ENCODE peak calls at places on chromosomes 7 and 10, in ten cellular contexts. M is GM19239, X is NCI-H774, O is posterior cingulate gyrus, E is EL, T is C1 segment of cervical spinal cord, I is MCF 10A, W is adrenal gland, B is NCI-H2171 treated with DMSO at 0.1 percent for 48 hours, F is Ammon's horn. L is an unnamed sample.

GRCh38 chr10:99711129-99711719 is 20.7 kb downstream of the COX15 start:
- DNase-seq in M (peak; percentile 13), X (no peak), O (no peak), E (peak; percentile 73), T (no peak), I (peak; percentile 65), W (peak; percentile 54), B (peak; percentile 4), F (peak; percentile 63), L (no peak)

GRCh38 chr7:87935373-87935706 is 1.3 kb downstream of the ADAM22 start:
- DNase-seq in M (no peak), X (no peak), O (no peak), E (no peak), T (no peak), I (no peak), W (no peak), B (peak; percentile 41), F (peak; percentile 15), L (peak; percentile 9)

GRCh38 chr7:25565949-25566348 is 337.7 kb upstream of the NPVF start:
- DNase-seq in M (peak; percentile 9), X (peak; percentile 38), O (peak; percentile 55), E (peak; percentile 63), T (no peak), I (peak; percentile 71), W (peak; percentile 72), B (peak; percentile 75), F (peak; percentile 68), L (peak; percentile 75)

GRCh38 chr7:84654287-84654686 is 459.7 kb upstream of the SEMA3A start:
- DNase-seq in M (no peak), X (no peak), O (no peak), E (no peak), T (no peak), I (no peak), W (no peak), B (peak; percentile 81), F (no peak), L (no peak)

GRCh38 chr10:14487511-14487909 is 156.8 kb upstream of the FRMD4A start:
- DNase-seq in M (no peak), X (peak; percentile 22), O (no peak), E (no peak), T (no peak), I (no peak), W (no peak), B (no peak), F (peak; percentile 42), L (no peak)

GRCh38 chr7:108660465-108660864 is 90.8 kb downstream of the DNAJB9 start:
- DNase-seq in M (no peak), X (no peak), O (no peak), E (no peak), T (no peak), I (peak; percentile 20), W (no peak), B (peak; percentile 17), F (no peak), L (no peak)

GRCh38 chr7:94440460-94441039 is 45.9 kb downstream of the COL1A2 start:
- DNase-seq in M (no peak), X (no peak), O (no peak), E (no peak), T (no peak), I (no peak), W (no peak), B (no peak), F (peak; percentile 34), L (no peak)

GRCh38 chr10:69742356-69742695 is 59.4 kb upstream of the COL13A1 start:
- DNase-seq in M (no peak), X (no peak), O (no peak), E (peak; percentile 12), T (no peak), I (no peak), W (no peak), B (no peak), F (no peak), L (no peak)

GRCh38 chr7:92835140-92835850 is 1.1 kb downstream of the CDK6 start:
- DNase-seq in M (no peak), X (no peak), O (no peak), E (peak; percentile 84), T (no peak), I (peak; percentile 69), W (peak; percentile 70), B (peak; percentile 23), F (peak; percentile 59), L (peak; percentile 41)

GRCh38 chr7:87600130-87601124 is at the start of gene ABCB1:
- DNase-seq in M (peak; percentile 15), X (no peak), O (peak; percentile 57), E (peak; percentile 54), T (no peak), I (no peak), W (peak; percentile 93), B (no peak), F (peak; percentile 78), L (peak; percentile 54)

GRCh38 chr10:1187855-1188555 is 131.8 kb downstream of the WDR37 start:
- DNase-seq in M (no peak), X (no peak), O (no peak), E (no peak), T (no peak), I (peak; percentile 56), W (no peak), B (no peak), F (peak; percentile 85), L (peak; percentile 59)

L was measured in head of caudate nucleus.